ENCODE peak calls at places on chromosomes 16 and 17, in four cellular contexts. D is prostate gland, V is SK-N-MC, J is upper lobe of left lung. U is an unnamed sample.

GRCh38 chr16:74264806-74265205 is 31.8 kb upstream of the PSMD7 start:
- DNase-seq in D (no peak), V (no peak), J (no peak), U (no peak)

GRCh38 chr17:38735161-38735997 is 5.2 kb downstream of the CISD3 start:
- DNase-seq in D (no peak), V (no peak), J (peak), U (no peak)

GRCh38 chr17:19733953-19734526 is 14.1 kb downstream of the ALDH3A1 start:
- DNase-seq in D (no peak), V (no peak), J (no peak), U (no peak)

GRCh38 chr17:76246080-76247066 is 6.1 kb upstream of the RNF157 start:
- DNase-seq in D (no peak), V (no peak), J (peak), U (no peak)

GRCh38 chr16:66446737-66447136 is 19.6 kb downstream of the BEAN1 start:
- DNase-seq in D (no peak), V (no peak), J (no peak), U (no peak)

GRCh38 chr17:37506678-37507077 is 17.0 kb downstream of the DUSP14 start:
- DNase-seq in D (no peak), V (no peak), J (no peak), U (no peak)

GRCh38 chr17:444879-445454 is 92.4 kb upstream of the RPH3AL start:
- DNase-seq in D (no peak), V (no peak), J (no peak), U (no peak)

GRCh38 chr17:61650749-61651148 is 59.7 kb upstream of the NACA2 start:
- DNase-seq in D (no peak), V (no peak), J (no peak), U (no peak)

GRCh38 chr17:82297804-82298537 is 19.4 kb downstream of the CD7 start:
- DNase-seq in D (peak), V (peak), J (peak), U (peak)

GRCh38 chr16:88672776-88673175 is 9.9 kb upstream of the MVD start:
- DNase-seq in D (no peak), V (no peak), J (no peak), U (no peak)

GRCh38 chr16:54140057-54140787 is 146.4 kb downstream of the IRX3 start:
- DNase-seq in D (no peak), V (no peak), J (no peak), U (no peak)

GRCh38 chr17:82965371-82965770 is 114.0 kb upstream of the METRNL start:
- DNase-seq in D (no peak), V (no peak), J (no peak), U (no peak)

GRCh38 chr16:14036869-14037268 is 34.2 kb upstream of the MRTFB start:
- DNase-seq in D (no peak), V (no peak), J (no peak), U (no peak)

GRCh38 chr16:65672960-65673359 is 551.1 kb upstream of the CDH11 start:
- DNase-seq in D (no peak), V (no peak), J (no peak), U (no peak)

GRCh38 chr17:32927724-32928526 is at the start of gene TMEM98:
- DNase-seq in D (no peak), V (no peak), J (no peak), U (no peak)

GRCh38 chr16:2737238-2737605 is 15.2 kb upstream of the SRRM2 start:
- DNase-seq in D (no peak), V (no peak), J (no peak), U (no peak)

GRCh38 chr16:67641779-67642708 is 2.9 kb upstream of the CARMIL2 start:
- DNase-seq in D (peak), V (no peak), J (peak), U (peak)

GRCh38 chr16:68732741-68733399 is 4.2 kb upstream of the CDH1 start:
- DNase-seq in D (no peak), V (no peak), J (no peak), U (no peak)

GRCh38 chr16:29784901-29785500 is 5.5 kb upstream of the KIF22 start:
- DNase-seq in D (peak), V (no peak), J (peak), U (no peak)

GRCh38 chr17:83200746-83201145 is 121.3 kb downstream of the METRNL start:
- DNase-seq in D (no peak), V (no peak), J (peak), U (no peak)

GRCh38 chr17:9645858-9646555 is 690 bp downstream of the USP43 start:
- DNase-seq in D (peak), V (no peak), J (peak), U (peak)

GRCh38 chr17:45320931-45321461 is 4.2 kb upstream of the MAP3K14 start:
- DNase-seq in D (peak), V (no peak), J (no peak), U (no peak)

GRCh38 chr17:31726980-31727427 is 132.0 kb downstream of the COPRS start:
- DNase-seq in D (no peak), V (no peak), J (no peak), U (no peak)

GRCh38 chr16:85350146-85350728 is 238.0 kb upstream of the CIBAR2 start:
- DNase-seq in D (peak), V (no peak), J (no peak), U (no peak)
- H3K27ac ChIP-seq in D (peak), V (no peak), J (peak), U (peak)

GRCh38 chr17:64975318-64976087 is 56.2 kb upstream of the LRRC37A3 start:
- DNase-seq in D (peak), V (peak), J (peak), U (peak)

GRCh38 chr17:64978138-64978537 is 58.9 kb upstream of the LRRC37A3 start:
- DNase-seq in D (no peak), V (no peak), J (no peak), U (no peak)

GRCh38 chr17:64972611-64973010 is 53.3 kb upstream of the LRRC37A3 start:
- DNase-seq in D (no peak), V (no peak), J (no peak), U (no peak)

GRCh38 chr17:64969046-64969501 is 49.8 kb upstream of the LRRC37A3 start:
- DNase-seq in D (no peak), V (peak), J (no peak), U (no peak)

DNA sequence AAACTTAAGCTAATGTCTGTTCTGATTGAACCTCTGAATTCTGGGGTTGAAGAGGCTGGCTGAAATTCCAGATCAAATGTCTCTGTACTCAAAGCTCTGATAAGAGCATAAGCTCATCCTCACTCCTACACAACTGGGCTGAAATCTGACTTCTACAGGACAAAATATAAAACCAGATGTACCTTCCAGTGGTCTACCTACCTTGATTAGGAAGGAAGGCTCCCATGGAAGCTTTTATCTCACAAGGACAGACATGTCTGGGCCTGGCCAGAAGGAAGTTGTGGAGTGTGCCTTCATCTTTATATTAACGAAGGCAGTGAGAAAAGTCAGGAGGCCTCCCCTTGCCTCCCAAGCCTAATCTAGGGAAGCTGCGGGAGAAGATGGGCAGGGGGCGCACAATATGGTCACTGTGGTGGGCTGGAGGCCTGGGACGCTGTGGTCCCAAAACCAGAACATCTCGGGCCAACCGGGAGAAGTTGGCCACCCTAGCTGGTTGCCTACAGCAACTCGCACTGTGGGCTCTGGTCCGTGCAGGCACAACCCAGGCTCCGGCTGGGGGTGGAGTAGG is 55.6 kb upstream of the LRRC37A3 start:
- DNase-seq in D (no peak), V (no peak), J (no peak), U (no peak)
- TF ChIP-seq POLR2AphosphoS5 in D (no peak), V (no peak), J (no peak), U (no peak)

GRCh38 chr17:50205931-50206505 is 4.6 kb upstream of the COL1A1 start:
- DNase-seq in D (no peak), V (no peak), J (no peak), U (no peak)

GRCh38 chr17:50207792-50208567 is 6.5 kb upstream of the COL1A1 start:
- DNase-seq in D (no peak), V (no peak), J (no peak), U (no peak)

GRCh38 chr17:50207318-50207717 is 5.9 kb upstream of the COL1A1 start:
- DNase-seq in D (no peak), V (no peak), J (no peak), U (no peak)

GRCh38 chr17:50205111-50205821 is 3.8 kb upstream of the COL1A1 start:
- DNase-seq in D (no peak), V (no peak), J (no peak), U (no peak)

DNA sequence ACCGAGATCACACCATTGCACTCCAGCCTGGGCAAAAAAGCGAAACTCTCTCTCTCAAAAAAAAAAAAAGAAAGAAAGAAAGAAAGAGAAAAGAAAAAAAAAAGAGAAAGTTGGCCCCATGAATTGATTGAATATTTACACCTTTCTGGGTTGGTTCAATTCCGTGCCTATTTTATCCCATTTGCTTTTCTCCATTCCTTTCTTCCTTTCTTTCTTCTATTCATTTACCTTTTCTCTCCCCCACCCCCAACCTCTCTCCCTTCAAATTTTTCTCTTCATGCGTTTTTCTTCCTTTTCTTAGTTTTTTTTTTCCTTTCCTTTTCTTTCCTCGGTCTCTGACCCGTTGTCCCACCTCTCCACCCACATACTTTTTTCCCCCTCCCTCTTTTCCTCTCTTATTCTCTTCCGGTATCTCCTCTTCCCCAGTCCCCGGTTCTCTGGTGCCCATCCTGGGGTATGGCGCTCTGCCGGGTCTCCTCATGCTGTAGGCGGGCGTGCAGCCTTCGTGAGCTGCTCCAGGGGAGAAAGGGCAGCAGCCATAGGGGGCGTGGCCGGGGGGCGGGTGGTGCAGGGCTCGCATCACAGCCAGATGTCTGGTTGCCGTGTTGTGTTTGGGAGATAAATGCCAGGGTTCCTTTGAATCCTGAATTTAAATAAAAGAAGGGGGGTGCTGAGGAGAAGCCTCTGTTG is 5.3 kb upstream of the COL1A1 start:
- DNase-seq in D (no peak), V (no peak), J (no peak), U (no peak)
- H3K27ac ChIP-seq in D (no peak), V (no peak), J (peak), U (peak)

DNA sequence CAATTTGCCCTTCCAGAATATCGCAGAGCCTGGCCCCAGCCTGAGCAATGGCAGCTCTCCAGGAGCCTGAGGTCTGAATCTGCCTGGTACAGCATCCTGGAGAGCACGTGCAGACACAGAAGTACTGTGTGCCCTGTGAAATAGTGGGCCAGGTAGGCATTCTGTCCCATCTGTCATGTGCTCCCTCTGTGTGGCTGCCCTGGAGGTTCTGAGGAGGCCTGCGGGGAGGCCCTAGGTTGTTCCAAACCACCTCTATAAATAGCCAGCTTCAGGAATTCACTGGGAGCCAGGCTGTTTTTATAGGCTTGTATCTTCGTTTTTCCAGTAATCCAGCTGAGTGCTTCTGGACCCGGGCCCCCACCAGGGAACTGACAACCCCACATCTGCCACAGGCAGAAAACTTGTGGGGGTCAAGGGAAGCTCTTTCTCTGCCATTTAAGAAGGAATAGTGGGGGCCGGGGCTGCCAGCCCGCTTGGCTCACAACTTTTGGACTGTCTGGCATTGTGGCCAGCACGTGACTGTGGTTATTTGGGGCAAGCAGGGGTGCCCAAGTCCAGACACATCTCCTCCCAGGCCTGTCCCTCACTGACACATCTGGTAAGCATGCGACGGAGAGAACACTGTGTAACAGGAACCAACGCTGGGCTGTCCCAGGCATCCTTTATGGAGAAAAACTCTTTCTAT is 356.3 kb upstream of the TNRC6C start:
- DNase-seq in D (peak), V (no peak), J (no peak), U (no peak)
- TF ChIP-seq POLR2AphosphoS5 in D (peak), V (no peak), J (no peak), U (peak)

GRCh38 chr16:60636117-60636516 is 1400.1 kb downstream of the CDH8 start:
- DNase-seq in D (no peak), V (no peak), J (no peak), U (no peak)
- H3K27ac ChIP-seq in D (no peak), V (no peak), J (no peak), U (no peak)

DNA sequence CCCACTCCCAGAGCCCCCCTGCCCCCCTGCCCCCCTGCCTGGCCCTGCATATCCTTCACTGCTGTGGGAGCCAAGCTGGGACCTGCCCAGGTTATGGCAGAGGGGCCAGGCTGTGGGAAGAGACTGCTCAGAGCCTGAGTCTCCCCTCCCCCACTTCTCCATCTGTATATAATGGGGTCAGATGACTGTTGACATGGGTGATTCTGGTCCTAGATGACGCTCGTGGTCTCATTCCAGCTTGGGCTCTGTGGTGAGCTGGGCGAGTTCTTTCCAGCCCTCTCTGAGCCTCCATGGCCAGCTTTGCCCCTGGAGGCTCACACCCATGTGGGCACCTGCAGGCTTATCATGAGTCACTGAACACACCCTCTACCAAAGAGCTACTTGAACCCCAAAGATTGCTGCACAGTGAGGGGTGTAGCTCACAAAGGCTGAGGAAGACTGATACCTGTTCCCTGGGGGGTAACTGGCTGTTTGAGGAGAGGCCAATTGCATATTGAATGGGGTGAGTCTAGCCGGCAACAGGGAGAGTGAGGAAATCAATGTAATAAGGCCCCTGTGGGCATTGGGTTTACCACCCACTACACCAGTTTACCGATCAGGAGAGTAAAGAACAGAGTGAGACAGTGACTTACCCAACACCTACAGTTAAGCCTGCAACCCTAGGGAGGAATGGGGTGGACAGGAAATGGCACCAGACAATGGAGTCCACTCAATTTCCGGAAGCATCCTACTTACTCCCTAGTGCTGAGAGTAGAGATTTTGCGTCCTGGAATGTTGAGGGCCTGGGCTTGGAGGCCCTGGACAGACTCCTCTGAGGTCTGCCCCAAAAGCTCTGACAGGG is 4.2 kb upstream of the SREBF1 start:
- DNase-seq in D (no peak), V (no peak), J (peak), U (no peak)
- TF ChIP-seq POLR2AphosphoS5 in D (no peak), V (no peak), J (no peak), U (no peak)

DNA sequence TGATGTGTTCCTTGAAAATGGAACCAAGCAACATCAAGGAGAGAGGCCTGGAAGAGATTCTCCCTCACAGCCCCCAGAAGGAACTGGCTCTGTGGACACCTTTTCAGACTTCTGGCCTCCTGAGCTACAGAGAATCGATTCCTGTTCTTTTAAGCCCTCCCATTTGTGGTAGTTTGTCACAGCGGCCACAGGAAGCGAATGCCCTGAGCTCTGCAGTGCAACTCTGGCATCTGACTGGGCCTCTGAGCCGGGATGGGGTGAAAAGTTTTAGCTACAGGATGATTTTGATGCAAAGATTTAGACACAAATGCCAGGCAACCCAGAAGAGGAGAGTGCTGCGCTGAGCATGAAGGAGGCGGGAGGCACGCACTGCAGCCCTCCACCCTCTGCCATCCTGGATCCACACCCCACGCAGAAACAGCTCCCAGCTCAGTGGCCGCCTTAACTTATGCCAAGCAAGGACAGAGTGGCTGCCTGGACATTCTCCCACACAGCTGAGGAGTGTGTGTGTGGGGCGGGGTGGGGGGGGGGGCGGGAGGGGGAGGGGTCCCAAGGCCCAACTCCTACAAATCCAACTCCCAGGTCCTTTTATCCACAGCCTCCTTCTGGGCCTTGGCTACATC is 2.2 kb downstream of the TIMP2 start:
- DNase-seq in D (no peak), V (no peak), J (no peak), U (no peak)
- H3K27ac ChIP-seq in D (peak), V (no peak), J (peak), U (peak)

GRCh38 chr17:63665527-63666214 is 34.3 kb downstream of the LIMD2 start:
- DNase-seq in D (no peak), V (no peak), J (peak), U (no peak)
- TF ChIP-seq POLR2AphosphoS5 in D (no peak), V (no peak), J (peak), U (no peak)

GRCh38 chr17:30234296-30234695 is 1.2 kb downstream of the SLC6A4 start:
- DNase-seq in D (no peak), V (no peak), J (no peak), U (no peak)
- H3K27ac ChIP-seq in D (no peak), V (no peak), J (peak), U (no peak)

DNA sequence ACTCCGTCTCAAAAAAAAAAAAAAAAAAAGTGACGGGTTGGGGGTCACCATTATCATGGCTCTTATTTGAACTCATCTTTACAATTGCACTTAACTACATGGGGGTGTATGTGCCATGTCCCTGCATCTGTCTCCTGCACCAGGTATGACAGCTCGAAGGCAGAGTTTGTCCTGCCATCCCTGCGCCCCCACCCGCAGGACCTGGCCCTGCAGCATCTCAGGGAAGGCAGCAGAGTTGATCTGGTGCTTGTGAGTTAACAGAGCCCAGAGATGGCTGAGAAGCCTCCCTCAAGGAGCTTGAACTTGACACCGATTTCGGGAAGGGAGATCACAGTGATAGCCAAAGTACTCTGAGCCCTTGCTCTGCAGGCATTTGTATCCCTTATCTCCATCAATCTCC is 44.8 kb downstream of the C16orf82 start:
- DNase-seq in D (no peak), V (no peak), J (no peak), U (peak)
- TF ChIP-seq POLR2AphosphoS5 in D (no peak), V (no peak), J (no peak), U (no peak)